ENCODE peak calls at places on chromosome 22, in four cellular contexts. L, W, Q and E are unnamed samples.
A peak's percentile ranks its signal among the peaks of the same experiment; 100 is the strongest.

GRCh38 chr22:40123387-40123786 is 54.3 kb upstream of the TNRC6B start:
- DNase-seq in L (peak; percentile 47), Q (no peak), W (no peak), E (no peak)

GRCh38 chr22:30062934-30063333 is 17.3 kb upstream of the HORMAD2 start:
- DNase-seq in Q (no peak), L (no peak), W (no peak), E (no peak)

GRCh38 chr22:30245985-30246901 is at the start of gene LIF:
- DNase-seq in W (no peak), Q (no peak), L (no peak), E (no peak)

GRCh38 chr22:19943665-19944026 is 2.0 kb upstream of the TXNRD2 start:
- DNase-seq in W (no peak), Q (no peak), L (no peak), E (no peak)

GRCh38 chr22:38477515-38477914 is 9.6 kb downstream of the KDELR3 start:
- DNase-seq in W (no peak), L (no peak), Q (no peak), E (no peak)

GRCh38 chr22:44325718-44326548 is 13.2 kb upstream of the SHISAL1 start:
- DNase-seq in Q (no peak), L (no peak), W (no peak), E (no peak)

GRCh38 chr22:43886231-43886630 is 5.6 kb downstream of the PNPLA5 start:
- DNase-seq in Q (no peak), W (no peak), L (no peak), E (no peak)

GRCh38 chr22:43228330-43228729 is 41.4 kb upstream of the TTLL12 start:
- DNase-seq in W (no peak), Q (no peak), L (no peak), E (no peak)

GRCh38 chr22:50674606-50675552 is 2.3 kb downstream of the SHANK3 start:
- DNase-seq in W (peak; percentile 65), Q (no peak), L (no peak), E (no peak)

GRCh38 chr22:26615149-26615548 is 2.7 kb downstream of the CRYBB1 start:
- DNase-seq in W (no peak), L (no peak), Q (no peak), E (no peak)

GRCh38 chr22:31241936-31242335 is 29.8 kb downstream of the LIMK2 start:
- DNase-seq in Q (no peak), W (no peak), L (no peak), E (no peak)

GRCh38 chr22:45125198-45125597 is 38.5 kb upstream of the NUP50 start:
- DNase-seq in W (no peak), L (no peak), Q (no peak), E (no peak)

GRCh38 chr22:49934144-49934890 is 15.9 kb downstream of the CRELD2 start:
- DNase-seq in Q (no peak), L (peak; percentile 76), W (peak; percentile 71), E (no peak)

GRCh38 chr22:45203150-45203974 is 37.3 kb downstream of the KIAA0930 start:
- DNase-seq in W (no peak), L (no peak), Q (no peak), E (no peak)

GRCh38 chr22:41573677-41574264 is 13.0 kb downstream of the CSDC2 start:
- DNase-seq in W (no peak), L (no peak), Q (no peak), E (no peak)

GRCh38 chr22:40055143-40055926 is 60.6 kb downstream of the FAM83F start:
- DNase-seq in W (no peak), Q (no peak), L (no peak), E (no peak)

GRCh38 chr22:25557218-25557617 is 7.3 kb upstream of the GRK3 start:
- DNase-seq in Q (no peak), W (no peak), L (no peak), E (no peak)

GRCh38 chr22:26972281-26972680 is 314.9 kb downstream of the MIAT start:
- DNase-seq in Q (no peak), W (no peak), L (no peak), E (no peak)

GRCh38 chr22:44409691-44410316 is 88.2 kb downstream of the RTL6 start:
- DNase-seq in W (no peak), Q (no peak), L (no peak), E (no peak)

GRCh38 chr22:45163074-45163416 is 680 bp upstream of the NUP50 start:
- DNase-seq in W (no peak), L (no peak), Q (no peak), E (no peak)

GRCh38 chr22:39537981-39538380 is 5.4 kb upstream of the RPS19BP1 start:
- DNase-seq in W (no peak), L (no peak), Q (no peak), E (no peak)

GRCh38 chr22:19753090-19753842 is 7.3 kb upstream of the TBX1 start:
- DNase-seq in L (no peak), W (no peak), Q (no peak), E (no peak)

GRCh38 chr22:50074056-50074455 is 11.2 kb downstream of the MLC1 start:
- DNase-seq in L (no peak), Q (no peak), W (no peak), E (no peak)

GRCh38 chr22:42433754-42434153 is 1.6 kb upstream of the NFAM1 start:
- DNase-seq in Q (no peak), W (peak; percentile 85), L (no peak), E (no peak)

GRCh38 chr22:49769691-49770315 is 57.9 kb downstream of the BRD1 start:
- DNase-seq in L (peak; percentile 9), Q (no peak), W (no peak), E (no peak)

GRCh38 chr22:41178425-41178975 is 26.6 kb upstream of the L3MBTL2 start:
- DNase-seq in L (peak; percentile 73), W (no peak), Q (no peak), E (no peak)

GRCh38 chr22:49586244-49586748 is 241.4 kb downstream of the BRD1 start:
- DNase-seq in W (no peak), L (no peak), Q (no peak), E (no peak)

GRCh38 chr22:44758354-44758969 is 6.1 kb downstream of the ARHGAP8 start:
- DNase-seq in Q (no peak), W (no peak), L (no peak), E (no peak)

GRCh38 chr22:48871176-48871840 is 956.4 kb downstream of the BRD1 start:
- DNase-seq in L (peak; percentile 5), W (no peak), Q (no peak), E (no peak)

GRCh38 chr22:48358886-48359612 is 1468.6 kb downstream of the BRD1 start:
- DNase-seq in L (no peak), W (no peak), Q (no peak), E (no peak)

GRCh38 chr22:35315141-35315854 is 15.6 kb downstream of the TOM1 start:
- DNase-seq in Q (no peak), L (peak; percentile 52), W (peak; percentile 20), E (no peak)

GRCh38 chr22:39598017-39598965 is 27.7 kb downstream of the CACNA1I start:
- DNase-seq in L (no peak), Q (no peak), W (peak; percentile 28), E (no peak)

GRCh38 chr22:38973289-38974169 is 8.6 kb upstream of the APOBEC3B start:
- DNase-seq in Q (no peak), L (no peak), W (peak; percentile 14), E (no peak)

GRCh38 chr22:50282361-50283144 is 12.4 kb upstream of the MAPK11 start:
- DNase-seq in Q (no peak), W (peak; percentile 90), L (no peak), E (no peak)

GRCh38 chr22:44957267-44957905 is 52.4 kb downstream of the PHF21B start:
- DNase-seq in Q (no peak), W (no peak), L (no peak), E (no peak)

GRCh38 chr22:50731811-50732624 is 6.0 kb upstream of the ACR start:
- DNase-seq in L (peak; percentile 37), Q (no peak), W (no peak), E (no peak)

GRCh38 chr22:42018224-42018623 is 19.6 kb downstream of the WBP2NL start:
- DNase-seq in Q (no peak), W (no peak), L (no peak), E (no peak)

GRCh38 chr22:36369004-36369921 is 18.5 kb downstream of the MYH9 start:
- DNase-seq in Q (no peak), L (no peak), W (no peak), E (no peak)

GRCh38 chr22:36367479-36367878 is 20.3 kb downstream of the MYH9 start:
- DNase-seq in W (no peak), Q (no peak), L (no peak), E (no peak)

GRCh38 chr22:36369922-36370781 is 17.6 kb downstream of the MYH9 start:
- DNase-seq in Q (no peak), L (peak; percentile 48), W (peak; percentile 57), E (no peak)

GRCh38 chr22:36367066-36367465 is 20.7 kb downstream of the MYH9 start:
- DNase-seq in Q (no peak), W (no peak), L (no peak), E (no peak)

GRCh38 chr22:36368359-36368983 is 19.3 kb downstream of the MYH9 start:
- DNase-seq in Q (no peak), W (no peak), L (no peak), E (no peak)
- H3K36me3 ChIP-seq in Q (no peaks in the 10 kb centered on the region), W (no peaks in the 10 kb centered on the region), L (peaks cover 2% of the 10 kb centered on the region), E (no peaks in the 10 kb centered on the region)

DNA sequence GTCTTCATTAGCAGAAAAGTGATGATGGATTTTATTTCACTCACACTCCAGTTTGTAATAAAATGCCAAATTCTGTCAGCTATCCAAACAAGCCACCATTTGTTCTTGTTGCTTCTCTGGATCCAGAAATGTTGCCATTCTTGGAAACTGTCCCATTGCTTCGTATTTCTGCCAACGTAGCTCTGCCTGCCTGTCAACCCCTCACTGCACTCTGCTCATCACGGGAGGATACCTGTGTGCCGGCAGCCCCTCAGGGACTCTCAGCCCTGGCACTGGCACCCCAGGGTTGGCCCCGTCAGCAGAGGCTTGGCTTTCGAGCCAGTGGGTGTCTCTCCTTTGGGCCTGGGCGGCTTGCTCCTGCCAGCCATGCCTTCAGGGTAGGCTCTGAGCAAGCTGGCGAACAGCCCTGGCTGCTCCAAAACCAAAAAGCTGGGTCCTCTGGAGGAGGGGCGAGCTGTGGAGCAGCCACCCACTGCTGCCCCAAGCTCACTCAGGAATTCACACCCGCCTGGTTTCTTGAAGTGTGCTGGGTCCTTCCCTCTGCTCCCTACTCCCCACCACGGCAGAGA is 6.3 kb downstream of the YDJC start:
- DNase-seq in Q (no peak), L (no peak), W (no peak), E (no peak)
- H3K36me3 ChIP-seq in Q (no peaks in the 10 kb centered on the region), L (no peaks in the 10 kb centered on the region), W (no peaks in the 10 kb centered on the region), E (no peaks in the 10 kb centered on the region)

GRCh38 chr22:46326066-46326680 is 9.3 kb upstream of the TRMU start:
- DNase-seq in W (no peak), L (no peak), Q (no peak), E (no peak)
- H3K36me3 ChIP-seq in W (no peaks in the 10 kb centered on the region), L (no peaks in the 10 kb centered on the region), Q (no peaks in the 10 kb centered on the region), E (no peaks in the 10 kb centered on the region)

GRCh38 chr22:24321999-24322398 is 51.4 kb downstream of the SPECC1L start:
- DNase-seq in Q (no peak), W (no peak), L (no peak), E (no peak)
- H3K36me3 ChIP-seq in Q (peaks cover 4% of the 10 kb centered on the region), W (peaks cover 3% of the 10 kb centered on the region), L (peaks cover 53% of the 10 kb centered on the region), E (peaks cover 18% of the 10 kb centered on the region)

GRCh38 chr22:17754233-17754925 is 19.9 kb downstream of the BID start:
- DNase-seq in W (no peak), L (no peak), Q (no peak), E (no peak)

GRCh38 chr22:17753401-17753989 is 20.8 kb downstream of the BID start:
- DNase-seq in W (no peak), L (no peak), Q (no peak), E (no peak)

GRCh38 chr22:17749605-17750395 is 24.5 kb downstream of the BID start:
- DNase-seq in L (no peak), W (no peak), Q (no peak), E (no peak)

GRCh38 chr22:17748555-17749353 is 25.5 kb downstream of the BID start:
- DNase-seq in Q (no peak), W (no peak), L (peak; percentile 33), E (no peak)

GRCh38 chr22:17751596-17751995 is 22.7 kb downstream of the BID start:
- DNase-seq in W (no peak), Q (no peak), L (no peak), E (no peak)
- H3K36me3 ChIP-seq in W (no peaks in the 10 kb centered on the region), Q (no peaks in the 10 kb centered on the region), L (no peaks in the 10 kb centered on the region), E (no peaks in the 10 kb centered on the region)